ENCODE peak calls at places on chromosomes 16 and 17, in five cellular contexts. Z is GM23338, N is HepG2, A is mammary epithelial cell, D is PC-3. V is an unnamed sample. For H3K79me2 and H3K4me1, the result is how much of the 10 kb centered on the place peaks cover.

GRCh38 chr16:73066927-73067670 is 19.2 kb upstream of the ZFHX3 start:
- DNase-seq in Z (no peak), N (no peak), A (no peak), D (no peak), V (no peak)

GRCh38 chr17:33947762-33948161 is 307.3 kb upstream of the CCL2 start:
- DNase-seq in Z (no peak), N (no peak), A (no peak), D (no peak), V (no peak)

GRCh38 chr17:16676645-16677044 is 13.4 kb upstream of the CCDC144A start:
- DNase-seq in Z (no peak), N (no peak), A (no peak), D (no peak), V (no peak)

GRCh38 chr17:50550661-50551432 is 3.9 kb downstream of the SPATA20 start:
- DNase-seq in Z (peak), N (peak), A (no peak), D (peak), V (peak)

GRCh38 chr16:72884037-72884436 is 163.9 kb downstream of the ZFHX3 start:
- DNase-seq in Z (no peak), N (no peak), A (peak), D (peak), V (no peak)

GRCh38 chr16:20798364-20798763 is 7.9 kb downstream of the ERI2 start:
- DNase-seq in Z (no peak), N (no peak), A (peak), D (peak), V (no peak)

GRCh38 chr17:42754782-42755181 is 6.2 kb upstream of the RAMP2 start:
- DNase-seq in Z (no peak), N (no peak), A (peak), D (peak), V (no peak)

GRCh38 chr17:3827124-3827773 is 18.8 kb downstream of the NCBP3 start:
- DNase-seq in Z (peak), N (peak), A (peak), D (peak), V (peak)

GRCh38 chr16:78488461-78488860 is 389.0 kb downstream of the WWOX start:
- DNase-seq in Z (no peak), N (no peak), A (no peak), D (no peak), V (no peak)

GRCh38 chr17:66373944-66374817 is 71.8 kb downstream of the PRKCA start:
- DNase-seq in Z (peak), N (no peak), A (no peak), D (no peak), V (no peak)

GRCh38 chr17:14741516-14741915 is 440.6 kb downstream of the HS3ST3B1 start:
- DNase-seq in Z (no peak), N (no peak), A (peak), D (peak), V (no peak)

GRCh38 chr17:28030386-28030785 is 12.1 kb upstream of the NLK start:
- DNase-seq in Z (no peak), N (peak), A (no peak), D (no peak), V (no peak)

GRCh38 chr17:81868674-81869220 is 2.4 kb downstream of the ARHGDIA start:
- DNase-seq in Z (peak), N (peak), A (peak), D (peak), V (peak)

GRCh38 chr16:56534847-56535383 is 15.1 kb upstream of the BBS2 start:
- DNase-seq in Z (no peak), N (no peak), A (no peak), D (no peak), V (no peak)

GRCh38 chr17:65638221-65638940 is 76.9 kb upstream of the AXIN2 start:
- DNase-seq in Z (peak), N (peak), A (no peak), D (no peak), V (no peak)

GRCh38 chr17:72476575-72476986 is 355.8 kb downstream of the SOX9 start:
- DNase-seq in Z (peak), N (no peak), A (no peak), D (no peak), V (no peak)

GRCh38 chr17:83080641-83081560 is 1.5 kb downstream of the METRNL start:
- DNase-seq in Z (peak), N (no peak), A (no peak), D (no peak), V (no peak)

GRCh38 chr17:72710834-72711233 is 381.7 kb downstream of the SLC39A11 start:
- DNase-seq in Z (no peak), N (peak), A (peak), D (peak), V (no peak)

GRCh38 chr17:49779730-49780220 is 8.7 kb upstream of the KAT7 start:
- DNase-seq in Z (peak), N (peak), A (peak), D (peak), V (peak)

GRCh38 chr16:66670691-66671090 is 25.9 kb downstream of the CMTM4 start:
- DNase-seq in Z (no peak), N (no peak), A (no peak), D (no peak), V (no peak)

GRCh38 chr17:15392326-15392739 is 50.9 kb upstream of the TEKT3 start:
- DNase-seq in Z (no peak), N (no peak), A (peak), D (peak), V (no peak)

GRCh38 chr16:75377971-75378386 is 55.3 kb downstream of the CFDP1 start:
- DNase-seq in Z (peak), N (no peak), A (peak), D (peak), V (no peak)

GRCh38 chr16:24046442-24046841 is 209.7 kb upstream of the CACNG3 start:
- DNase-seq in Z (peak), N (no peak), A (no peak), D (no peak), V (no peak)

GRCh38 chr17:16882243-16882925 is 89.5 kb downstream of the TNFRSF13B start:
- DNase-seq in Z (no peak), N (no peak), A (no peak), D (no peak), V (no peak)

DNA sequence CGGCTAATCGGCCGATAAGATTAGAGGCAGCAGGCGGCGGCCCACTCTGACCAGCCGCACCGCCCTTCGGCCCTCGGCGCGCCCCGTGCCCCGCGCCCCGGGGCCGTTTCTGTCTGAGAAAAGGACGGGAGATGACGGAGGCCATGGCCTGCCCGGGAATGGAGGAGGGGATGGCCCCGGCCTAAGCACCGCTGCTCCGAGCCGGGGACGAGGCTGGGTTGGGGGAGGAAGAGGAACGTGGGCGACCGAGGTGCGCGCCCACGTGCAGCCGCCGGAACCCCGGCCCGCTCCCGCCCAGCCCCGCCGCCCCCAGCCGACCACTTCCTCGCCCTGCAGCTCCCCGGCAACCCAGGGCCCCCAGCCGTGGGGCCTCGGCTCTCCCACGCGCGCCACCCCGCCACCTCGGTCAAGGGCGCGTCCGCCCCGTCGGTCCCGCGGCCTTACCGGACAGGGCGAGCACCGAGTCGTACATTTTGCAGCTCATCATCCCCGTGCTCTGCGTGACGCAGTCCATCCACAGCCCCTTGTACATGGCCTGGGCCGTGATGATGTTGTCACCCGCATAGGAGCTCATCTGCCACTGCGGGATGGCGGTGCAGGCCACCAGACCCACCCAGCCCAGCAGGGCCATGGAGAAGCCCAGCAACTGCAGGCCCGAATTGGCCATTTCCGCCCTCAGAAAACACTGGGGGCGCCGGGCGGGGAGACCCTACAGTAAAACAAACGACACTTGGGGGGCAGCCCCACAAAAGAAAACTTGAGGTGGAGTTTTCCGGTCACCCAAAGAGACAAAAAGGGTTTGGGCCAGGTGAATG is 694 bp downstream of the CLDN7 start:
- DNase-seq in Z (peak), N (no peak), A (no peak), D (no peak), V (no peak)
- H3K4me3 ChIP-seq in Z (peak), N (no peak), A (peak), D (peak), V (peak)

DNA sequence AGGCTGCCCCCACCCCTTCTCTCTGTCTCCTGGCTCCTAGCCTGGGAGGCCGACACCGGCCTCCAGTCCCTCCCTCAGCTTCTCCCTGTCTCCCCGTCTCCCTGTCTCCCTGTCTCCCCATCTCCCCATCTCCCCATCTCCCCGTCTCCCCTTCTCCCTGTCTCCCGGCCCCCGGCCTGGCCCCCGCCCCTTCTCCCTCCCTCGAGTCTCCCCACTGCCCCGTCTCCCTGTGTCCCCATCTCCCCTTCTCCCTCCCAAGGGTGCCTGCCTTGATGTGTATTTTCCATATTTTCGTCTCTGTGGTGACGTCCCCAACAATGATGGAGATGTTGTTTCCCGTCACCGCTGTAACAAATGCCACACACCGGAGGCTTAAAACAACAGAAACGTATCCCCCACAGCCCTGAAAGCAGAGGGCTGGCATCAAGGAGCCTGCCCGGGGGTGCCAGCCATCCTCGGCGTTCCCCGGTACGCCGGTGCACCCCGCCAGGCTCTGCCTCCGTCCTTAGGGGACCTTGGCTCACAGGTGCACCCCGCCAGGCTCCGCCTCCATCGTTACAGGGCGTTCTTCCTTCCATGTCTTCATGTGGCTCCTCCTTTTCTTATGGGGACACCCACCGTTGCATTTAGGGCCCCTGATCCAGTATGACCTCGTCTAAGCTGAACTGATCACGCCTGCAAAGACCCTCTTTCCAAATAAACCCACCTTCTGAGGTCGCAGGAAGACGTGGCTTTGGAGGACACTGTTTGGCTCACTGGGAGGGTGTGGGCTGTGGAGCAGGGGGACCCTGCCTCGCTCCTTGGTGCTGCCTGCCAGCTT is 151.6 kb downstream of the NPIPB11 start:
- DNase-seq in Z (no peak), N (no peak), A (no peak), D (no peak), V (no peak)
- H3K79me2 ChIP-seq in Z (under half), N (under half), A (under half), D (under half), V (under half)

DNA sequence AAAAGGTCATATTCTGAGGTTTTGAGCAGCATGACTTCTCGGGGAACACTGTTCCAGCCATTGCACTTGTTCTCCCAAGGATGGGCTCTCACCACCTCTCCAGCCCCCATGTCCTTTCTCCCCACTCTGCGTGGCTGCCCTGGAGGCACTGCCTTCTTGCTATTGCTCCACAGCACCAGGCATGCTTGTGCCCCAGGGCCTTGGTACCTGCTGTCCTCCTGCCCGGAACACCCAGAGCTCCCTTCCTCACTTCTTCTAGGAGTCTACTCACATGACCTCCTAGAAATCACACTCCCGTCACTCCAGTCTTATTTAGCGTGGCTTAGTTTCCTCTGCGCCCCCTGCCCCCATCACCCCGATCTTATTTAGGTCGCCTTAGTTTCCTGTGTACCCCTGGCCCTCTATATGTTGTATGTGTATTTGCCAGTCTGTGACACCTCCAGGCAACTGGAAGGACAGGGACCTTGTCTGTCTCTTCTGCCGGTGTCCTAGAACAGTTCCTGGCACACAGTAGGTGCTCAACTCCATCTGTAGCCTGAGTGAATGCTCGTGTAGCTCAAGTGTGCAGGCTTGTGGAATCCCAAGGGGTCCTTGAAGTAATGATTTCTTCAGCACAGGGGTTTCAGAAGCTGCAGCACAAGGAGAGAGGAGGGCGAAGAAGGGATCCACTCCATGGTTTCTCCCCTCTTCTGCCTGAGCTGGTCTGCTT is 208.6 kb upstream of the CIBAR2 start:
- DNase-seq in Z (no peak), N (no peak), A (no peak), D (no peak), V (no peak)
- H3K4me1 ChIP-seq in Z (under half), N (under half), A (under half), D (under half), V (under half)

DNA sequence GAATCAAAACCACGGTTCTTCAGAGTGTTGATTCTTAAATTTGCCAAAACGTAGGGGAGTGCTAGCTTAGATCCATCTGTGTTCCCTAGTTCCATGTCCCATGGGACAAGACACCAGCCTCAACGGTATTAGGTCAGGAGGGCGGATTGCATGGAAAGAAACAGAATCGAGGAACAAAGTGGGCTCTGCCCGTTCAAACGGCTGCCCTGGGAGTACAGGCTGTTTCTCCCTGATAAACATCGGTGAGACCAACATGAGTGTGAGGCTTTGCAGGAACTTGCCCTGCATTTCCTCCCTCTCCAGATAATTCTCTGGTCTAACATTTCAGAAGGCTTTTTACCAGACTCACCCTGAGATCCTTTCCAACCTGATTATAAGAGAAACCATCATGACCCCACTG is 82.2 kb downstream of the MRM3 start:
- DNase-seq in Z (no peak), N (no peak), A (peak), D (no peak), V (no peak)
- H3K4me3 ChIP-seq in Z (no peak), N (no peak), A (no peak), D (no peak), V (no peak)